ENCODE peak calls at places on chromosomes 16 and 17, in five cellular contexts. Z is heart left ventricle, D is esophagus squamous epithelium, J is IMR-90, X is uterus. H is an unnamed sample.

GRCh38 chr16:88468289-88469129 is 15.4 kb downstream of the ZFPM1 start:
- DNase-seq in Z (no peak), D (no peak), J (peak; percentile 19), X (no peak), H (no peak)

GRCh38 chr17:38455288-38455915 is 27.1 kb downstream of the ARHGAP23 start:
- DNase-seq in Z (no peak), D (no peak), J (no peak), X (no peak), H (peak; percentile 27)

GRCh38 chr16:79163666-79164377 is 436.7 kb downstream of the MAF start:
- DNase-seq in Z (peak; percentile 26), D (no peak), J (no peak), X (no peak), H (no peak)

GRCh38 chr16:22070361-22071351 is 21.7 kb upstream of the VWA3A start:
- DNase-seq in Z (no peak), D (no peak), J (peak; percentile 51), X (peak; percentile 23), H (peak; percentile 47)

GRCh38 chr16:15450624-15451023 is 16.2 kb downstream of the BMERB1 start:
- DNase-seq in Z (no peak), D (no peak), J (no peak), X (no peak), H (no peak)

GRCh38 chr17:28748852-28749515 is 5.2 kb downstream of the TRAF4 start:
- DNase-seq in Z (no peak), D (no peak), J (no peak), X (no peak), H (no peak)

GRCh38 chr16:89453662-89454321 is 36.6 kb downstream of the ANKRD11 start:
- DNase-seq in Z (no peak), D (no peak), J (no peak), X (no peak), H (no peak)

GRCh38 chr16:4666537-4667202 is 26.7 kb upstream of the NUDT16L1 start:
- DNase-seq in Z (no peak), D (no peak), J (no peak), X (no peak), H (no peak)

GRCh38 chr17:44864831-44865230 is 17.1 kb downstream of the HIGD1B start:
- DNase-seq in Z (no peak), D (no peak), J (no peak), X (no peak), H (no peak)

GRCh38 chr16:75456971-75457370 is 7.5 kb downstream of the TMEM170A start:
- DNase-seq in Z (no peak), D (no peak), J (no peak), X (no peak), H (no peak)

GRCh38 chr16:29664133-29664912 is 1.3 kb downstream of the SPN start:
- DNase-seq in Z (no peak), D (no peak), J (no peak), X (no peak), H (no peak)

GRCh38 chr17:66578781-66579489 is 256.0 kb upstream of the CACNG5 start:
- DNase-seq in Z (no peak), D (no peak), J (no peak), X (no peak), H (no peak)

GRCh38 chr17:34639706-34640425 is 60.5 kb downstream of the TMEM132E start:
- DNase-seq in Z (no peak), D (no peak), J (no peak), X (no peak), H (no peak)

GRCh38 chr17:7258731-7259554 is 3.3 kb downstream of the CLDN7 start:
- DNase-seq in Z (no peak), D (no peak), J (peak; percentile 27), X (no peak), H (peak; percentile 68)

GRCh38 chr17:17375826-17376225 is 72.7 kb downstream of the NT5M start:
- DNase-seq in Z (no peak), D (no peak), J (peak; percentile 52), X (no peak), H (no peak)

DNA sequence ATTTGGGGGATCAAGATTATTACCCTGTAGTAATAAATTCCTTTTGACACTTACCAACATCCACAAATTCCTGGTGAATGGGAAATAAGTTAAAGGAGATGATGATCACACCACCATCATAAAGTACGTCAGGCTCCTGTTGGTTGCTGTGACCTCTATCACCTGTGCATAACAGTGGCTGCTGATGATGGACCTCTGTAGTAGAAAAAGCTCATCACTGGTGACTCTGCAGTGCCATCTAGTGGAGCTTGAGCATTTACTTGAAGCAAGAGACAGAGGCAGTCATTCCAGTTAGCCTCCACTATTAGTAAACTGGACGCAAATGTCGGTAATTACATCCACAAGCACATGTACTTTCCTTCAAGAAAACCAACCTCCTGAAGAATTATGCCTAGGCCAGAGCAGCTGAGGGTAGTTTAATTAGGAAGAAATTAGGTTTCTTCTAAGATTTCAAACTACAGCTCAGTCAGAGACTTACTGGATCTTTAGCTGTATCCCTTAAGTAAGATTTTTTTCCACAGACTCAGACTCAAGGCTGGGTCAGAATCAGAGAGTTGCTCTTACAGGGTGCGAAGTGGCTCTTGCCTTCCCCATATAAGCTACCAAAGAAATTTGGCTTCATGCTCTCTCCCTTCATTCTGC is 39.3 kb downstream of the CYB561 start:
- DNase-seq in Z (peak; percentile 77), D (peak; percentile 19), J (peak; percentile 97), X (peak; percentile 82), H (peak; percentile 85)
- H3K4me3 ChIP-seq in Z (no peak overlapping the region), D (no peak overlapping the region), J (no peak overlapping the region), X (no peak overlapping the region), H (no peak overlapping the region)

GRCh38 chr17:81842725-81843504 is 8.1 kb upstream of the PPP1R27 start:
- DNase-seq in Z (no peak), D (no peak), J (no peak), X (peak; percentile 50), H (no peak)
- TF ChIP-seq POLR2A in Z (no peak), D (no peak), J (peak; percentile 6), X (no peak), H (no peak)

GRCh38 chr17:10621397-10621796 is 35.7 kb downstream of the MYH3 start:
- DNase-seq in Z (no peak), D (no peak), J (no peak), X (no peak), H (no peak)
- H3K27ac ChIP-seq in Z (no peak overlapping the region), D (peak overlapping the region; percentile 30), J (no peak overlapping the region), X (no peak overlapping the region), H (no peak overlapping the region)

GRCh38 chr17:51439395-51440229 is 179.3 kb downstream of the UTP18 start:
- DNase-seq in Z (no peak), D (no peak), J (no peak), X (no peak), H (no peak)

GRCh38 chr17:51445934-51446333 is 185.6 kb downstream of the UTP18 start:
- DNase-seq in Z (no peak), D (no peak), J (no peak), X (no peak), H (no peak)

GRCh38 chr17:51441431-51441830 is 181.1 kb downstream of the UTP18 start:
- DNase-seq in Z (no peak), D (no peak), J (no peak), X (no peak), H (no peak)

DNA sequence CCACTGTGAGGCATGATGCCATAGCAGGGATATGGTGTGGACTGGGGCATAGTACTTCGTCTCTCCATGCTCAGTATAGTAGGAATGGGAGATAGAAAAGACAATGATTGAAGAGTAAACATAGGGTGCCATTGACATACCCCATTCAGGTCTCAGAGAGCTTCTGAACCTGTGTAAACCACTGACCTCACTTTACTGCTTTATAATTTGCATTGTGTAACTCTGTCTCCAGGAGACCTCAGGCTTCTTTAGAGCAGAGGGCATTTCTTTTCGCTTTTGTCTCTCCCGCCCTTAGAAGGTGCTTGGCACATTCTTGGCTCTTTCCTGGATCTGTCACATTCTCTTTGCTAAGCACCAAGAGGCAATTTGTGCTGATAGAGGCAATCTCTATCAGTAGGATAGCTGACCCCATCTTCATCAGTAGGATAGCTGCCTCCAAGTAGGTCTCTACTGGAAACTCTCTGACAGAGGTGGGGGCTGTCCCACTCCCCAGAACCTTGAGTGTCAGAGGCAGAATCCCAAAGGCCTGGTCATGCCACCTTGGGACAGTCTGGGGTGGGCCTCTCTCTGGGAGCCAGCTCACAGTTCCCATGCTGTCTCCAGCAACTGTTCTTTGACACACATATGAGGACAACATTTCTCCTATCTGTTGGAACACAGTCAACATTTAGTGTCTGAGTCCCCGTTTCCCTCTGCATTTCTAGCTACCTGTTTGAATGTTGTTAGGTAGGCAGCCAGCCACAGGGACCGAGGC is 181.9 kb downstream of the UTP18 start:
- DNase-seq in Z (no peak), D (no peak), J (no peak), X (no peak), H (no peak)
- H3K4me3 ChIP-seq in Z (no peak overlapping the region), D (no peak overlapping the region), J (no peak overlapping the region), X (no peak overlapping the region), H (no peak overlapping the region)

GRCh38 chr16:57551057-57551456 is 8.6 kb downstream of the ADGRG5 start:
- DNase-seq in Z (no peak), D (no peak), J (no peak), X (no peak), H (no peak)
- TF ChIP-seq POLR2A in Z (no peak), D (no peak), J (no peak), X (no peak), H (no peak)